ENCODE peak calls at places on chromosomes 16 and 17, in ten cellular contexts. G is glutamatergic neuron, F is WERI-Rb-1, U is GM13976, Q is HCT116, Z is activated B cell treated with CpG ODN at 0.5 μM for 24 hours, T is kidney, B is adrenal gland, I is BE2C, X is neural progenitor cell. C is an unnamed sample.

GRCh38 chr17:44221072-44221861 is 1.8 kb upstream of the UBTF start:
- DNase-seq in G (peak), F (peak), U (peak), Q (no peak), Z (peak), T (peak), B (peak), I (peak), X (peak), C (peak)

GRCh38 chr16:49952386-49952785 is 72.6 kb upstream of the CNEP1R1 start:
- DNase-seq in G (no peak), F (no peak), U (no peak), Q (peak), Z (no peak), T (no peak), B (no peak), I (no peak), X (no peak), C (no peak)

GRCh38 chr16:15690296-15690695 is 40.3 kb downstream of the NDE1 start:
- DNase-seq in G (no peak), F (no peak), U (no peak), Q (no peak), Z (no peak), T (no peak), B (no peak), I (no peak), X (no peak), C (no peak)

GRCh38 chr17:48527742-48528028 is 3.1 kb downstream of the HOXB1 start:
- DNase-seq in G (no peak), F (no peak), U (no peak), Q (no peak), Z (no peak), T (no peak), B (no peak), I (no peak), X (no peak), C (no peak)

GRCh38 chr16:66366433-66367299 is at the start of gene CDH5:
- DNase-seq in G (peak), F (no peak), U (no peak), Q (no peak), Z (no peak), T (peak), B (peak), I (peak), X (no peak), C (peak)

GRCh38 chr17:2755941-2756724 is 6.7 kb upstream of the CCDC92B start:
- DNase-seq in G (peak), F (no peak), U (no peak), Q (no peak), Z (no peak), T (no peak), B (no peak), I (no peak), X (peak), C (peak)

GRCh38 chr17:49018116-49018612 is 21.0 kb downstream of the IGF2BP1 start:
- DNase-seq in G (no peak), F (no peak), U (no peak), Q (no peak), Z (no peak), T (no peak), B (no peak), I (no peak), X (no peak), C (no peak)

GRCh38 chr16:12721841-12722467 is 81.7 kb downstream of the CPPED1 start:
- DNase-seq in G (peak), F (no peak), U (no peak), Q (no peak), Z (no peak), T (no peak), B (no peak), I (no peak), X (no peak), C (no peak)

GRCh38 chr17:1469231-1469852 is 13.3 kb upstream of the CRK start:
- DNase-seq in G (no peak), F (no peak), U (no peak), Q (no peak), Z (no peak), T (no peak), B (no peak), I (no peak), X (peak), C (no peak)

GRCh38 chr16:88722784-88723506 is 16.6 kb downstream of the CTU2 start:
- DNase-seq in G (no peak), F (no peak), U (no peak), Q (no peak), Z (no peak), T (no peak), B (no peak), I (no peak), X (no peak), C (no peak)

GRCh38 chr17:43401293-43401692 is 2.5 kb downstream of the ARL4D start:
- DNase-seq in G (no peak), F (peak), U (no peak), Q (no peak), Z (no peak), T (peak), B (peak), I (peak), X (no peak), C (no peak)

GRCh38 chr16:54061454-54061853 is 225.1 kb downstream of the IRX3 start:
- DNase-seq in G (no peak), F (no peak), U (no peak), Q (no peak), Z (no peak), T (no peak), B (no peak), I (peak), X (no peak), C (no peak)

GRCh38 chr16:7217797-7218196 is 114.8 kb upstream of the RBFOX1 start:
- DNase-seq in G (no peak), F (no peak), U (no peak), Q (no peak), Z (no peak), T (no peak), B (no peak), I (no peak), X (no peak), C (no peak)

GRCh38 chr16:73371584-73372319 is 323.8 kb upstream of the ZFHX3 start:
- DNase-seq in G (no peak), F (no peak), U (no peak), Q (no peak), Z (no peak), T (no peak), B (no peak), I (no peak), X (no peak), C (no peak)

DNA sequence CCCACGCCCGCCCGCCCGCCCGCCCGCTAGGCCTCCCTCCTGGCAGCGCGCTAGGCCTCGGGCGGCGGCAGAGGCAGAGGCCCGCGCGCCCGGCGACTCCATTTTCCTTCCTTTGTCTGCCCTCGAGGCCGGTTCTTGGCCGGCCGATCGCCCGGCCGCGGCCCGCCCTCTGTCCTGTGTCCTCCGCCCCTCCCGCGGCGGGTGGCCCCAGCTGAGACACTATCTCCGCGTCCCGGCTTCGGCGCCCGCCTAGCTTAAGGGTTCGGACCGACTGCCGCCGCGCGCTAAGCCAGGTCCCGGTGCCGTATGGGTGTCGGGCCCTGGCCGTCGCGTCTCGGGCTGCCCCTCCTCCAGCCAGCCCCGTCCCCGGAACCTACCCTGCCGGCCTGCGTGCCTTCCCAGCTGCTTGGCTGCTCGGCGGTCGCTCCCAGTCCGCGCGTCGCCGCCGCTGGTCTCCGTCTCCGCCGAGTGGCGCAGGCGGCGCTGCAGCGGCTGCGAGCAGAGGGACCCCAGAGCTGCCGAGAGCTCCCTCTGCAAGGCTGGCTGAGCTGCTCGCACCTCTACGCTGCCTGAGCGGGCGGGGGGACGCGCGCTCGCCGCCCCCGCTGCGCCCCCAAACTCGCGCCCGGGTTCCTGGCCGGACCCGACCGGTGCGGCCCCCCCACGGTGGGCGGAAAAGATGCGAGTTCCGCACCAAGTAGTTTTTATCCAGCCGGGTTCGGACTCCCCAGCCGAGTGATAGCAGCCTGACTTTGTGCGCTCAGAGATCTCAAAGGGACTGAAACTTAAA is 787 bp downstream of the CTCF start:
- DNase-seq in G (peak), F (peak), U (peak), Q (peak), Z (peak), T (peak), B (peak), I (peak), X (peak), C (peak)
- TF ChIP-seq CTCF in G (no peak), F (peak), U (peak), Q (no peak), Z (no peak), T (no peak), B (no peak), I (peak), X (peak), C (peak)

DNA sequence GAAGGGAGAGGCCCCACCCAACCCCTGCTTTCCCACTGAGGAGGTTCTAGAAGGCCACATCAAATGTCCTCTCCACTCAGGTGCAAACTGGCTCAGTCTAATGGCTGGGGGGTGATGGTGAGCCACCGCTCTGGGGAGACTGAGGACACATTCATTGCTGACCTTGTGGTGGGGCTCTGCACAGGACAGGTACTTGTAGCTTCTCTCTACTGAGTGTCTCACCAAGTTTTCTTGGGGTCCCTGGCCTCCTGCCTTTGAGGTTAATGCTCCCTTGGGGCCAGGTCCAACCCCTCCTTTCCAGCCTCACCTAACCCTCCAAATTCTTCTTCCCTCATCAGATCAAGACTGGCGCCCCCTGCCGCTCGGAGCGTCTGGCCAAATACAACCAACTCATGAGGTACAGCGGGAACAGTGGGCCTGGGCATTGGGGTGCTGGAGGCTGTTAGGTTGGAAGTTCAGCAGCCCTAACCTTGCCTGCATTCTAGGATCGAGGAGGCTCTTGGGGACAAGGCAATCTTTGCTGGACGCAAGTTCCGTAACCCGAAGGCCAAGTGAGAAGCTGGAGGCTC is 5.7 kb downstream of the ENO3 start:
- DNase-seq in G (no peak), F (no peak), U (no peak), Q (no peak), Z (no peak), T (no peak), B (no peak), I (no peak), X (peak), C (peak)
- TF ChIP-seq CTCF in G (no peak), F (no peak), U (no peak), Q (peak), Z (no peak), T (no peak), B (no peak), I (no peak), X (peak), C (peak)

GRCh38 chr16:79874391-79874790 is 273.9 kb upstream of the MAF start:
- DNase-seq in G (no peak), F (no peak), U (no peak), Q (no peak), Z (no peak), T (peak), B (no peak), I (no peak), X (no peak), C (no peak)
- TF ChIP-seq CTCF in G (no peak), F (no peak), U (no peak), Q (no peak), Z (no peak), T (no peak), B (no peak), I (no peak), X (no peak), C (no peak)

GRCh38 chr16:85602831-85603755 is 10.0 kb upstream of the GSE1 start:
- DNase-seq in G (peak), F (no peak), U (peak), Q (no peak), Z (no peak), T (no peak), B (no peak), I (no peak), X (no peak), C (no peak)
- TF ChIP-seq CTCF in G (no peak), F (no peak), U (no peak), Q (no peak), Z (no peak), T (no peak), B (no peak), I (no peak), X (peak), C (no peak)

DNA sequence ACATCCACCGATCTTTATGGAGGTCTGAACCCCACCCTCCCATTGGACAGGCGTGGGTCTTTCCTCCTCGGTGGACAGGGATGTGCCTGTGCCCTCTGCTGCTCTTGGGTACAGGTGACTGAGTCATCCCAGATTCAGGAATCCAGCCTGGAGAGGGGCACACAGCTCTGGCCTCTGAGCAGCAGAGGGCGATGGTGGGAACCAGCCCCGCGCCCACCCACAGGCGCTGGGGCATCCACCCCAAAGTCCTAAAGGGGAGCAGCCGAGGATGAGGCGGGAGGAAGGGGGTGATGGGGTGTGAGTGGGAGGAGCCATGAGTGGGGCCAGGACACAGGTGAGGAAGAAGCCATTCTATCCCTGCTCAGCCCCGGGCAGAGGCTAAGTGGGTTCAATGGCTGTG is 35.0 kb downstream of the ENGASE start:
- DNase-seq in G (no peak), F (no peak), U (no peak), Q (no peak), Z (no peak), T (no peak), B (no peak), I (no peak), X (peak), C (peak)
- TF ChIP-seq CTCF in G (no peak), F (peak), U (no peak), Q (peak), Z (no peak), T (no peak), B (no peak), I (peak), X (peak), C (no peak)

C was measured in endothelial cell.